ENCODE peak calls at places on chromosome X, in nine cellular contexts. G is substantia nigra; I is aorta; H is GM04503; A is stimulated activated CD4-positive, alpha-beta T cell treated with anti-CD3 and anti-CD28 coated beads, Interleukin-4, amount 100 ng/mL, for 1 hour; U is NCI-H524; D is T-helper 1 cell; J is AG08396; O is pancreas. X is an unnamed sample.

GRCh38 chrX:154096140-154097002 is 1.1 kb downstream of the MECP2 start:
- DNase-seq in G (no peak), I (no peak), H (no peak), A (peak), U (peak), D (no peak), J (peak), O (no peak), X (no peak)

GRCh38 chrX:148380614-148381561 is 119.5 kb upstream of the AFF2 start:
- DNase-seq in G (no peak), I (no peak), H (peak), A (peak), U (no peak), D (no peak), J (no peak), O (no peak), X (no peak)

GRCh38 chrX:153844509-153845082 is 14.3 kb upstream of the PDZD4 start:
- DNase-seq in G (no peak), I (no peak), H (no peak), A (no peak), U (no peak), D (no peak), J (no peak), O (no peak), X (no peak)

GRCh38 chrX:10555846-10556245 is 64.5 kb downstream of the MID1 start:
- DNase-seq in G (no peak), I (no peak), H (no peak), A (no peak), U (no peak), D (no peak), J (no peak), O (no peak), X (no peak)

GRCh38 chrX:29659911-29660310 is 555.5 kb upstream of the MAGEB2 start:
- DNase-seq in G (no peak), I (no peak), H (no peak), A (no peak), U (no peak), D (no peak), J (no peak), O (no peak), X (no peak)

GRCh38 chrX:9291666-9292065 is 173.2 kb upstream of the TBL1X start:
- DNase-seq in G (no peak), I (no peak), H (no peak), A (no peak), U (peak), D (no peak), J (no peak), O (no peak), X (no peak)

GRCh38 chrX:7690842-7691241 is 152.1 kb upstream of the VCX start:
- DNase-seq in G (no peak), I (no peak), H (no peak), A (no peak), U (no peak), D (no peak), J (no peak), O (no peak), X (no peak)

GRCh38 chrX:53074987-53075386 is 7.2 kb upstream of the TSPYL2 start:
- DNase-seq in G (no peak), I (no peak), H (no peak), A (no peak), U (no peak), D (no peak), J (no peak), O (no peak), X (no peak)

GRCh38 chrX:43564953-43565352 is 91.1 kb upstream of the MAOA start:
- DNase-seq in G (no peak), I (no peak), H (no peak), A (no peak), U (no peak), D (no peak), J (no peak), O (no peak), X (no peak)

X was measured in effector CD4-positive, alpha-beta T cell.